ENCODE peak calls at places on chromosomes 6 and 20, in six cellular contexts. S, G, W, A, I and Q are unnamed samples.
A peak's percentile ranks its signal among the peaks of the same experiment; 100 is the strongest.

GRCh38 chr20:24634855-24635254 is 165.4 kb downstream of the SYNDIG1 start:
- DNase-seq in I (no peak), G (no peak), A (no peak), W (peak; percentile 94), S (peak; percentile 66), Q (peak; percentile 90)

GRCh38 chr20:46084805-46085792 is 4.7 kb downstream of the NCOA5 start:
- DNase-seq in S (peak; percentile 30), I (no peak), G (no peak), A (no peak), W (peak; percentile 42), Q (peak; percentile 61)

GRCh38 chr6:166866839-166867637 is 89.3 kb downstream of the RNASET2 start:
- DNase-seq in A (no peak), S (no peak), W (no peak), G (no peak), I (no peak), Q (no peak)

GRCh38 chr20:36924167-36925045 is 27.1 kb downstream of the SAMHD1 start:
- DNase-seq in S (peak; percentile 6), W (no peak), I (no peak), A (no peak), G (no peak), Q (no peak)

GRCh38 chr6:121436966-121437756 is 1.7 kb downstream of the GJA1 start:
- DNase-seq in A (no peak), I (no peak), G (no peak), W (peak; percentile 40), S (peak; percentile 88), Q (peak; percentile 45)

GRCh38 chr6:167720456-167721285 is 106.0 kb upstream of the AFDN start:
- DNase-seq in A (no peak), W (no peak), S (no peak), G (no peak), I (no peak), Q (no peak)

GRCh38 chr20:63112491-63113219 is 103.3 kb downstream of the YTHDF1 start:
- DNase-seq in I (no peak), W (no peak), A (no peak), S (no peak), G (no peak), Q (no peak)

GRCh38 chr20:24147961-24148360 is 159.4 kb upstream of the GGTLC1 start:
- DNase-seq in I (no peak), A (no peak), S (no peak), W (no peak), G (no peak), Q (no peak)

GRCh38 chr20:56724246-56724757 is 95.2 kb downstream of the TFAP2C start:
- DNase-seq in S (no peak), W (no peak), I (no peak), A (no peak), G (no peak), Q (no peak)

GRCh38 chr6:126914172-126914571 is 204.3 kb upstream of the RSPO3 start:
- DNase-seq in G (no peak), A (no peak), W (no peak), I (no peak), S (no peak), Q (no peak)

GRCh38 chr6:118665011-118665410 is 13.6 kb upstream of the CEP85L start:
- DNase-seq in G (no peak), S (no peak), W (no peak), I (no peak), A (no peak), Q (no peak)

GRCh38 chr6:6556162-6556737 is 32.3 kb upstream of the LY86 start:
- DNase-seq in S (no peak), I (no peak), W (no peak), A (no peak), G (no peak), Q (no peak)

GRCh38 chr20:35690265-35690664 is 8.9 kb downstream of the NFS1 start:
- DNase-seq in A (no peak), S (no peak), I (no peak), W (no peak), G (no peak), Q (no peak)

GRCh38 chr20:15065794-15066193 is 728.4 kb upstream of the FLRT3 start:
- DNase-seq in I (no peak), W (no peak), A (no peak), S (no peak), G (no peak), Q (no peak)

GRCh38 chr20:10547276-10548114 is 112.4 kb downstream of the SLX4IP start:
- DNase-seq in I (no peak), W (peak; percentile 5), A (no peak), G (no peak), S (no peak), Q (peak; percentile 70)

GRCh38 chr6:135901776-135902524 is 50.4 kb downstream of the PDE7B start:
- DNase-seq in A (no peak), I (no peak), G (no peak), S (no peak), W (peak; percentile 96), Q (no peak)

GRCh38 chr20:43846516-43846905 is 68.1 kb upstream of the TOX2 start:
- DNase-seq in A (no peak), G (no peak), I (no peak), S (no peak), W (no peak), Q (peak; percentile 55)

GRCh38 chr6:170053966-170054661 is 236.8 kb downstream of the DLL1 start:
- DNase-seq in S (no peak), G (no peak), W (no peak), A (no peak), I (no peak), Q (no peak)

GRCh38 chr6:28953039-28953872 is 29.5 kb upstream of the TRIM27 start:
- DNase-seq in A (peak; percentile 41), S (peak; percentile 69), I (peak; percentile 57), G (peak; percentile 43), W (peak; percentile 72), Q (peak; percentile 69)

GRCh38 chr6:113857565-113858066 is 471 bp downstream of the MARCKS start:
- DNase-seq in G (peak; percentile 45), S (peak; percentile 45), W (no peak), I (peak; percentile 16), A (no peak), Q (no peak)
- H2AK5ac ChIP-seq in G (peak overlapping the region; percentile 72), S (peak overlapping the region; percentile 95), W (peak overlapping the region; percentile 95), I (peak overlapping the region; percentile 97), A (no peak overlapping the region), Q (peak overlapping the region; percentile 82)

DNA sequence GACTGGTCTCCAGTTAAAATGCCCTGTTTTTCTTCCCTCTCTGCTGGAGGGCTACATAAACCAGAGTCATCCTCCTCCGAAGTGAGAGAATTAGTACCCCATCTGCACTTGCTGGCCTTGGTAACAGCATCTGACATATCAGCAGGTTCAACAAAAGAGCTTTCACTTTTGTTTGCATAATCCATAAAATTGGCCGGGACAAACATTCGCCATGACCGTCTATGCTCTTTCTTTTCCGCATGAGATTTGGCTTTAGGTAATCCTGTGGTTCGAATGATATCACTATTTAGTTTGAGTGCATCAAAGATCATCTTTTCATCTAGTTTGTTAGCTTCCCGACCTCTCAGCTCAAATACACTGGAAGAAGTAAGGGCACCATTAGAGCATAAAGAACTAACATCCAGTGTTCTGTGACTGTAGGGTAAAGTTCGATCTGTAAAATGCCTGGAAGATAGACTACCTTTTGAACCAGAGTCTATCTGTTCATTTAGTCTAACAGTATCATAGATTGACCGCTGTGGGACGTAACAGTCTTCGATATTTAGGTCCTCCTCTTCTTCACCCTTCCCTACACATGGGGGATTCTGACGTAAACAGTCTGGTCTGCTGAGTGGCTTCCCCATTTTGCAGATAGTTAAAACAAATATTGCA is 101.6 kb downstream of the DST start:
- DNase-seq in W (peak; percentile 58), I (no peak), G (no peak), A (no peak), S (no peak), Q (no peak)
- H3K4me3 ChIP-seq in W (peak overlapping the region; percentile 79), I (no peak overlapping the region), G (peak overlapping the region; percentile 55), A (no peak overlapping the region), S (no peak overlapping the region), Q (no peak overlapping the region)

GRCh38 chr6:164344801-164345291 is 930.3 kb downstream of the QKI start:
- DNase-seq in A (peak; percentile 33), I (peak; percentile 71), S (peak; percentile 93), G (no peak), W (no peak), Q (no peak)

GRCh38 chr6:164347455-164347854 is 932.9 kb downstream of the QKI start:
- DNase-seq in I (no peak), S (peak; percentile 11), A (no peak), W (no peak), G (no peak), Q (no peak)

GRCh38 chr6:164345856-164346496 is 931.5 kb downstream of the QKI start:
- DNase-seq in A (no peak), I (no peak), W (no peak), G (no peak), S (peak; percentile 16), Q (no peak)

GRCh38 chr6:164346631-164347030 is 932.1 kb downstream of the QKI start:
- DNase-seq in G (no peak), S (peak; percentile 29), A (no peak), W (no peak), I (no peak), Q (no peak)

DNA sequence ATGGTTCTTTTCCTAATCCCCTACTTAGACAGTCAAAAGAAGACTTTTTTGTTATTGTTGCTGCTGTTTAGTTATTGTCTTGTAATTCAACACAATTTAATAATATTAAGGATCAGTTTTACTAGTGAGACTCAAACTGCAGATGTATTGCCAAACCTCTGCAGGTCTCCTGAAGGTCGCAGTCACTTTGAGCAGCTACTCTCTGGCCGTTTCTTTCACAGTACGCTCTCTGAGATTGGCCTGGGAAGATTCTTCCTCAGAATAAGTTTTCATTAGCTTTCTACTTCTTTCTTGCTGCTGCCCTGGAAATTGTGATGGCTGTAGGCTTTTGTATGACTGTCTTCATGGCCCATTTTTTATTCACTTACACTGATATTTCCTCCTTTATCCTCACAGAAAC is 930.8 kb downstream of the QKI start:
- DNase-seq in A (no peak), I (no peak), S (peak; percentile 45), W (no peak), G (no peak), Q (no peak)
- H3K18ac ChIP-seq in A (peak overlapping the region; percentile 78), I (no peak overlapping the region), S (peak overlapping the region; percentile 25), W (no peak overlapping the region), G (no peak overlapping the region), Q (no peak overlapping the region)

DNA sequence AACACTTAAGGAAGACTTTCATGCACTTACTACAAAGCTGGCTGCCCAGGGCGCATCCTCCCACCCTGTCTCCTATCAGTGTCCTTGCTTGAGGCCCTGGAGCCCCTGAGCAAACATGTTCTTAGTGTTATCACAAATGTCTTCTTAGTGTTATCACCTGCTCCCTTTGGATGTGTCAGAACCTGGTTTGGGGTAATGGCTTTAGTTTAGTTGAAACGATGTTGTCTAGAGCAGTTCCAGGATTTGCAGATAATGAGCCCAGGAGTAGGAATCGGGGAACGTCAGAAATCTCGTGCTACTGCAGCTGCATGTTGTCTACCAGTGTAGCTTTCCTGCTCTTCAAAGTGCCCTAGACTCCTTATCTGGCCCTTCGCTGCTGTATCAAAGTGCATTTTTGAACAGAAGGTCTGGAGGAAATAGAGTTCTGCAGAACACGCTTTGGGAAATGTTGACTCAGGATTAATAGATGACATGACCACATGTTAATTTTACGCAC is 69.6 kb downstream of the PHACTR2 start:
- DNase-seq in I (no peak), A (no peak), W (no peak), G (no peak), S (peak; percentile 92), Q (no peak)
- H2AK5ac ChIP-seq in I (no peak overlapping the region), A (peak overlapping the region; percentile 96), W (peak overlapping the region; percentile 68), G (no peak overlapping the region), S (no peak overlapping the region), Q (no peak overlapping the region)

GRCh38 chr20:11918280-11918952 is 723 bp downstream of the BTBD3 start:
- DNase-seq in S (no peak), A (no peak), I (no peak), G (no peak), W (no peak), Q (no peak)
- H3K4me3 ChIP-seq in S (no peak overlapping the region), A (no peak overlapping the region), I (no peak overlapping the region), G (no peak overlapping the region), W (peak overlapping the region; percentile 45), Q (no peak overlapping the region)